ENCODE peak calls at places on chromosomes 16 and 17, in six cellular contexts. One of them, this sample, is unnamed.

GRCh38 chr17:13256545-13256944 is 238.7 kb upstream of the ELAC2 start:
- DNase-seq in activated naive CD8-positive, alpha-beta T cell treated with anti-CD3 and anti-CD28 coated beads for 36 hours: no peak
- DNase-seq in NCI-H2029 treated with DMSO at 0.1 percent for 48 hours: peak; percentile 64
- DNase-seq in HT-29: no peak
- DNase-seq in dorsolateral prefrontal cortex: no peak
- DNase-seq in CD4-positive, alpha-beta T cell: no peak
- DNase-seq in this sample: no peak

GRCh38 chr17:69607162-69607834 is 192.8 kb downstream of the MAP2K6 start:
- DNase-seq in activated naive CD8-positive, alpha-beta T cell treated with anti-CD3 and anti-CD28 coated beads for 36 hours: peak; percentile 26
- DNase-seq in NCI-H2029 treated with DMSO at 0.1 percent for 48 hours: peak; percentile 4
- DNase-seq in HT-29: peak; percentile 66
- DNase-seq in dorsolateral prefrontal cortex: peak; percentile 79
- DNase-seq in CD4-positive, alpha-beta T cell: no peak
- DNase-seq in this sample: peak; percentile 85

GRCh38 chr17:36937001-36937960 is at the start of gene LHX1:
- DNase-seq in activated naive CD8-positive, alpha-beta T cell treated with anti-CD3 and anti-CD28 coated beads for 36 hours: no peak
- DNase-seq in NCI-H2029 treated with DMSO at 0.1 percent for 48 hours: no peak
- DNase-seq in HT-29: no peak
- DNase-seq in dorsolateral prefrontal cortex: no peak
- DNase-seq in CD4-positive, alpha-beta T cell: no peak
- DNase-seq in this sample: no peak

GRCh38 chr16:18983565-18984424 is at the start of gene TMC7:
- DNase-seq in activated naive CD8-positive, alpha-beta T cell treated with anti-CD3 and anti-CD28 coated beads for 36 hours: peak; percentile 47
- DNase-seq in NCI-H2029 treated with DMSO at 0.1 percent for 48 hours: peak; percentile 41
- DNase-seq in HT-29: peak; percentile 93
- DNase-seq in dorsolateral prefrontal cortex: peak; percentile 93
- DNase-seq in CD4-positive, alpha-beta T cell: no peak
- DNase-seq in this sample: peak; percentile 87

GRCh38 chr16:88430524-88431446 is 22.3 kb upstream of the ZFPM1 start:
- DNase-seq in activated naive CD8-positive, alpha-beta T cell treated with anti-CD3 and anti-CD28 coated beads for 36 hours: peak; percentile 64
- DNase-seq in NCI-H2029 treated with DMSO at 0.1 percent for 48 hours: no peak
- DNase-seq in HT-29: no peak
- DNase-seq in dorsolateral prefrontal cortex: no peak
- DNase-seq in CD4-positive, alpha-beta T cell: peak; percentile 31
- DNase-seq in this sample: no peak

GRCh38 chr17:27873746-27874145 is 19.4 kb downstream of the LYRM9 start:
- DNase-seq in activated naive CD8-positive, alpha-beta T cell treated with anti-CD3 and anti-CD28 coated beads for 36 hours: no peak
- DNase-seq in NCI-H2029 treated with DMSO at 0.1 percent for 48 hours: peak; percentile 52
- DNase-seq in HT-29: no peak
- DNase-seq in dorsolateral prefrontal cortex: no peak
- DNase-seq in CD4-positive, alpha-beta T cell: no peak
- DNase-seq in this sample: no peak

GRCh38 chr16:3099732-3100499 is 822 bp upstream of the ZSCAN10 start:
- DNase-seq in activated naive CD8-positive, alpha-beta T cell treated with anti-CD3 and anti-CD28 coated beads for 36 hours: peak; percentile 91
- DNase-seq in NCI-H2029 treated with DMSO at 0.1 percent for 48 hours: peak; percentile 42
- DNase-seq in HT-29: peak; percentile 94
- DNase-seq in dorsolateral prefrontal cortex: peak; percentile 41
- DNase-seq in CD4-positive, alpha-beta T cell: peak; percentile 88
- DNase-seq in this sample: no peak

GRCh38 chr16:2966043-2966802 is 2.1 kb downstream of the KREMEN2 start:
- DNase-seq in activated naive CD8-positive, alpha-beta T cell treated with anti-CD3 and anti-CD28 coated beads for 36 hours: no peak
- DNase-seq in NCI-H2029 treated with DMSO at 0.1 percent for 48 hours: no peak
- DNase-seq in HT-29: no peak
- DNase-seq in dorsolateral prefrontal cortex: no peak
- DNase-seq in CD4-positive, alpha-beta T cell: no peak
- DNase-seq in this sample: no peak

GRCh38 chr17:51537996-51538550 is 277.7 kb downstream of the UTP18 start:
- DNase-seq in activated naive CD8-positive, alpha-beta T cell treated with anti-CD3 and anti-CD28 coated beads for 36 hours: no peak
- DNase-seq in NCI-H2029 treated with DMSO at 0.1 percent for 48 hours: no peak
- DNase-seq in HT-29: no peak
- DNase-seq in dorsolateral prefrontal cortex: no peak
- DNase-seq in CD4-positive, alpha-beta T cell: no peak
- DNase-seq in this sample: no peak

GRCh38 chr16:30186782-30187555 is 3.6 kb downstream of the CORO1A start:
- DNase-seq in activated naive CD8-positive, alpha-beta T cell treated with anti-CD3 and anti-CD28 coated beads for 36 hours: peak; percentile 89
- DNase-seq in NCI-H2029 treated with DMSO at 0.1 percent for 48 hours: no peak
- DNase-seq in HT-29: peak; percentile 75
- DNase-seq in dorsolateral prefrontal cortex: peak; percentile 44
- DNase-seq in CD4-positive, alpha-beta T cell: peak; percentile 87
- DNase-seq in this sample: no peak

GRCh38 chr16:48291754-48292153 is 44.4 kb upstream of the ABCC11 start:
- DNase-seq in activated naive CD8-positive, alpha-beta T cell treated with anti-CD3 and anti-CD28 coated beads for 36 hours: no peak
- DNase-seq in NCI-H2029 treated with DMSO at 0.1 percent for 48 hours: no peak
- DNase-seq in HT-29: no peak
- DNase-seq in dorsolateral prefrontal cortex: no peak
- DNase-seq in CD4-positive, alpha-beta T cell: no peak
- DNase-seq in this sample: no peak

GRCh38 chr17:64001091-64001579 is 3.0 kb downstream of the PRR29 start:
- DNase-seq in activated naive CD8-positive, alpha-beta T cell treated with anti-CD3 and anti-CD28 coated beads for 36 hours: no peak
- DNase-seq in NCI-H2029 treated with DMSO at 0.1 percent for 48 hours: no peak
- DNase-seq in HT-29: no peak
- DNase-seq in dorsolateral prefrontal cortex: no peak
- DNase-seq in CD4-positive, alpha-beta T cell: no peak
- DNase-seq in this sample: no peak

GRCh38 chr16:88552815-88553214 is 17.4 kb upstream of the ZC3H18 start:
- DNase-seq in activated naive CD8-positive, alpha-beta T cell treated with anti-CD3 and anti-CD28 coated beads for 36 hours: no peak
- DNase-seq in NCI-H2029 treated with DMSO at 0.1 percent for 48 hours: no peak
- DNase-seq in HT-29: no peak
- DNase-seq in dorsolateral prefrontal cortex: no peak
- DNase-seq in CD4-positive, alpha-beta T cell: no peak
- DNase-seq in this sample: no peak

GRCh38 chr17:32289454-32289853 is 23.8 kb downstream of the RHBDL3 start:
- DNase-seq in activated naive CD8-positive, alpha-beta T cell treated with anti-CD3 and anti-CD28 coated beads for 36 hours: no peak
- DNase-seq in NCI-H2029 treated with DMSO at 0.1 percent for 48 hours: no peak
- DNase-seq in HT-29: no peak
- DNase-seq in dorsolateral prefrontal cortex: no peak
- DNase-seq in CD4-positive, alpha-beta T cell: no peak
- DNase-seq in this sample: no peak

GRCh38 chr16:77213542-77214108 is 14.4 kb downstream of the SYCE1L start:
- DNase-seq in activated naive CD8-positive, alpha-beta T cell treated with anti-CD3 and anti-CD28 coated beads for 36 hours: no peak
- DNase-seq in NCI-H2029 treated with DMSO at 0.1 percent for 48 hours: peak; percentile 75
- DNase-seq in HT-29: peak; percentile 55
- DNase-seq in dorsolateral prefrontal cortex: no peak
- DNase-seq in CD4-positive, alpha-beta T cell: no peak
- DNase-seq in this sample: peak; percentile 5

GRCh38 chr16:53061701-53062159 is 6.9 kb downstream of the CHD9 start:
- DNase-seq in activated naive CD8-positive, alpha-beta T cell treated with anti-CD3 and anti-CD28 coated beads for 36 hours: peak; percentile 56
- DNase-seq in NCI-H2029 treated with DMSO at 0.1 percent for 48 hours: no peak
- DNase-seq in HT-29: peak; percentile 74
- DNase-seq in dorsolateral prefrontal cortex: no peak
- DNase-seq in CD4-positive, alpha-beta T cell: no peak
- DNase-seq in this sample: no peak

GRCh38 chr16:66616592-66616991 is 12.1 kb downstream of the CMTM3 start:
- DNase-seq in activated naive CD8-positive, alpha-beta T cell treated with anti-CD3 and anti-CD28 coated beads for 36 hours: no peak
- DNase-seq in NCI-H2029 treated with DMSO at 0.1 percent for 48 hours: no peak
- DNase-seq in HT-29: no peak
- DNase-seq in dorsolateral prefrontal cortex: no peak
- DNase-seq in CD4-positive, alpha-beta T cell: no peak
- DNase-seq in this sample: no peak

GRCh38 chr16:69727916-69728270 is 1.5 kb upstream of the NQO1 start:
- DNase-seq in activated naive CD8-positive, alpha-beta T cell treated with anti-CD3 and anti-CD28 coated beads for 36 hours: no peak
- DNase-seq in NCI-H2029 treated with DMSO at 0.1 percent for 48 hours: peak; percentile 63
- DNase-seq in HT-29: peak; percentile 45
- DNase-seq in dorsolateral prefrontal cortex: peak; percentile 67
- DNase-seq in CD4-positive, alpha-beta T cell: no peak
- DNase-seq in this sample: no peak

GRCh38 chr16:72312862-72313261 is 140.9 kb upstream of the PMFBP1 start:
- DNase-seq in activated naive CD8-positive, alpha-beta T cell treated with anti-CD3 and anti-CD28 coated beads for 36 hours: no peak
- DNase-seq in NCI-H2029 treated with DMSO at 0.1 percent for 48 hours: no peak
- DNase-seq in HT-29: no peak
- DNase-seq in dorsolateral prefrontal cortex: peak; percentile 33
- DNase-seq in CD4-positive, alpha-beta T cell: no peak
- DNase-seq in this sample: no peak

GRCh38 chr17:75753514-75754377 is 11.2 kb downstream of the GALK1 start:
- DNase-seq in activated naive CD8-positive, alpha-beta T cell treated with anti-CD3 and anti-CD28 coated beads for 36 hours: peak; percentile 85
- DNase-seq in NCI-H2029 treated with DMSO at 0.1 percent for 48 hours: no peak
- DNase-seq in HT-29: no peak
- DNase-seq in dorsolateral prefrontal cortex: peak; percentile 67
- DNase-seq in CD4-positive, alpha-beta T cell: peak; percentile 66
- DNase-seq in this sample: peak; percentile 72

GRCh38 chr17:74277935-74278334 is 3.9 kb downstream of the DNAI2 start:
- DNase-seq in activated naive CD8-positive, alpha-beta T cell treated with anti-CD3 and anti-CD28 coated beads for 36 hours: no peak
- DNase-seq in NCI-H2029 treated with DMSO at 0.1 percent for 48 hours: no peak
- DNase-seq in HT-29: no peak
- DNase-seq in dorsolateral prefrontal cortex: no peak
- DNase-seq in CD4-positive, alpha-beta T cell: no peak
- DNase-seq in this sample: no peak

GRCh38 chr16:79751785-79752184 is 151.2 kb upstream of the MAF start:
- DNase-seq in activated naive CD8-positive, alpha-beta T cell treated with anti-CD3 and anti-CD28 coated beads for 36 hours: no peak
- DNase-seq in NCI-H2029 treated with DMSO at 0.1 percent for 48 hours: no peak
- DNase-seq in HT-29: no peak
- DNase-seq in dorsolateral prefrontal cortex: peak; percentile 57
- DNase-seq in CD4-positive, alpha-beta T cell: no peak
- DNase-seq in this sample: no peak

GRCh38 chr16:29757950-29758466 is 12.2 kb upstream of the C16orf54 start:
- DNase-seq in activated naive CD8-positive, alpha-beta T cell treated with anti-CD3 and anti-CD28 coated beads for 36 hours: no peak
- DNase-seq in NCI-H2029 treated with DMSO at 0.1 percent for 48 hours: no peak
- DNase-seq in HT-29: peak; percentile 16
- DNase-seq in dorsolateral prefrontal cortex: no peak
- DNase-seq in CD4-positive, alpha-beta T cell: no peak
- DNase-seq in this sample: no peak

GRCh38 chr17:38740016-38740415 is 8.1 kb downstream of the PCGF2 start:
- DNase-seq in activated naive CD8-positive, alpha-beta T cell treated with anti-CD3 and anti-CD28 coated beads for 36 hours: no peak
- DNase-seq in NCI-H2029 treated with DMSO at 0.1 percent for 48 hours: no peak
- DNase-seq in HT-29: no peak
- DNase-seq in dorsolateral prefrontal cortex: no peak
- DNase-seq in CD4-positive, alpha-beta T cell: no peak
- DNase-seq in this sample: no peak

GRCh38 chr16:24753437-24753836 is 24.0 kb downstream of the TNRC6A start:
- DNase-seq in activated naive CD8-positive, alpha-beta T cell treated with anti-CD3 and anti-CD28 coated beads for 36 hours: peak; percentile 12
- DNase-seq in NCI-H2029 treated with DMSO at 0.1 percent for 48 hours: peak; percentile 63
- DNase-seq in HT-29: no peak
- DNase-seq in dorsolateral prefrontal cortex: no peak
- DNase-seq in CD4-positive, alpha-beta T cell: no peak
- DNase-seq in this sample: no peak

GRCh38 chr16:68257906-68258800 is 6.2 kb upstream of the SLC7A6 start:
- DNase-seq in activated naive CD8-positive, alpha-beta T cell treated with anti-CD3 and anti-CD28 coated beads for 36 hours: no peak
- DNase-seq in NCI-H2029 treated with DMSO at 0.1 percent for 48 hours: no peak
- DNase-seq in HT-29: peak; percentile 61
- DNase-seq in dorsolateral prefrontal cortex: no peak
- DNase-seq in CD4-positive, alpha-beta T cell: no peak
- DNase-seq in this sample: no peak

GRCh38 chr17:46152423-46152822 is 40.8 kb downstream of the KANSL1 start:
- DNase-seq in activated naive CD8-positive, alpha-beta T cell treated with anti-CD3 and anti-CD28 coated beads for 36 hours: no peak
- DNase-seq in NCI-H2029 treated with DMSO at 0.1 percent for 48 hours: no peak
- DNase-seq in HT-29: no peak
- DNase-seq in dorsolateral prefrontal cortex: no peak
- DNase-seq in CD4-positive, alpha-beta T cell: no peak
- DNase-seq in this sample: no peak

GRCh38 chr16:4663756-4664465 is 29.5 kb upstream of the NUDT16L1 start:
- DNase-seq in activated naive CD8-positive, alpha-beta T cell treated with anti-CD3 and anti-CD28 coated beads for 36 hours: no peak
- DNase-seq in NCI-H2029 treated with DMSO at 0.1 percent for 48 hours: no peak
- DNase-seq in HT-29: peak; percentile 19
- DNase-seq in dorsolateral prefrontal cortex: no peak
- DNase-seq in CD4-positive, alpha-beta T cell: no peak
- DNase-seq in this sample: peak; percentile 48

GRCh38 chr17:82103588-82104451 is 5.8 kb upstream of the FASN start:
- DNase-seq in activated naive CD8-positive, alpha-beta T cell treated with anti-CD3 and anti-CD28 coated beads for 36 hours: no peak
- DNase-seq in NCI-H2029 treated with DMSO at 0.1 percent for 48 hours: no peak
- DNase-seq in HT-29: peak; percentile 90
- DNase-seq in dorsolateral prefrontal cortex: no peak
- DNase-seq in CD4-positive, alpha-beta T cell: no peak
- DNase-seq in this sample: no peak

GRCh38 chr16:88437367-88437964 is 15.6 kb upstream of the ZFPM1 start:
- DNase-seq in activated naive CD8-positive, alpha-beta T cell treated with anti-CD3 and anti-CD28 coated beads for 36 hours: peak; percentile 69
- DNase-seq in NCI-H2029 treated with DMSO at 0.1 percent for 48 hours: no peak
- DNase-seq in HT-29: peak; percentile 68
- DNase-seq in dorsolateral prefrontal cortex: no peak
- DNase-seq in CD4-positive, alpha-beta T cell: peak; percentile 58
- DNase-seq in this sample: peak; percentile 7

This sample was measured in hippocampal formation.